ENCODE peak calls at places on chromosomes 13 and 19, in ten cellular contexts. Y is EH; P is Jurkat, Clone E6-1; Z is KG1; S is thoracic aorta; Q is HTR-8/SVneo; K is stimulated activated CD4-positive, alpha-beta T cell treated with anti-CD3 and anti-CD28 coated beads, Interleukin-2, amount 100 ng/mL, for 48 hours; I is RPMI8226; A is B cell; G is NB4. L is an unnamed sample.

GRCh38 chr19:33690461-33691427 is 69.0 kb downstream of the CHST8 start:
- DNase-seq in Y (no peak), P (no peak), Z (no peak), S (no peak), Q (no peak), K (no peak), I (no peak), A (no peak), G (no peak), L (peak; percentile 43)

GRCh38 chr13:73273737-73274136 is 214.9 kb downstream of the KLF5 start:
- DNase-seq in Y (peak; percentile 93), P (no peak), Z (no peak), S (no peak), Q (peak; percentile 30), K (no peak), I (no peak), A (no peak), G (no peak), L (no peak)

GRCh38 chr19:3062165-3063105 is at the start of gene TLE5:
- DNase-seq in Y (peak; percentile 62), P (peak; percentile 21), Z (no peak), S (no peak), Q (peak; percentile 31), K (peak; percentile 65), I (peak; percentile 82), A (peak; percentile 76), G (peak; percentile 54), L (peak; percentile 64)

GRCh38 chr19:35037716-35038622 is 3.6 kb upstream of the HPN start:
- DNase-seq in Y (peak; percentile 55), P (no peak), Z (no peak), S (no peak), Q (no peak), K (no peak), I (no peak), A (no peak), G (no peak), L (no peak)

GRCh38 chr13:113489171-113489548 is 1.4 kb downstream of the DCUN1D2 start:
- DNase-seq in Y (no peak), P (no peak), Z (no peak), S (no peak), Q (no peak), K (no peak), I (no peak), A (no peak), G (no peak), L (peak; percentile 63)

GRCh38 chr13:43905435-43906031 is 25.8 kb downstream of the LACC1 start:
- DNase-seq in Y (peak; percentile 72), P (peak; percentile 60), Z (peak; percentile 60), S (no peak), Q (peak; percentile 28), K (peak; percentile 2), I (peak; percentile 62), A (peak; percentile 53), G (peak; percentile 68), L (no peak)

GRCh38 chr19:7507884-7508283 is 8.0 kb upstream of the ZNF358 start:
- DNase-seq in Y (peak; percentile 93), P (no peak), Z (no peak), S (peak; percentile 69), Q (peak; percentile 95), K (no peak), I (peak; percentile 66), A (no peak), G (peak; percentile 69), L (peak; percentile 72)

GRCh38 chr13:111120913-111121312 is 5.8 kb downstream of the ARHGEF7 start:
- DNase-seq in Y (no peak), P (no peak), Z (no peak), S (no peak), Q (no peak), K (no peak), I (no peak), A (no peak), G (no peak), L (no peak)

GRCh38 chr19:10720607-10721125 is 2.8 kb downstream of the DNM2 start:
- DNase-seq in Y (no peak), P (no peak), Z (no peak), S (no peak), Q (no peak), K (no peak), I (no peak), A (no peak), G (no peak), L (no peak)

GRCh38 chr13:29448124-29448685 is 147.3 kb downstream of the SLC7A1 start:
- DNase-seq in Y (no peak), P (no peak), Z (no peak), S (no peak), Q (no peak), K (no peak), I (no peak), A (no peak), G (peak; percentile 29), L (no peak)

GRCh38 chr19:18967358-18968146 is 26.5 kb upstream of the HOMER3 start:
- DNase-seq in Y (peak; percentile 34), P (no peak), Z (peak; percentile 67), S (peak; percentile 7), Q (no peak), K (no peak), I (peak; percentile 43), A (no peak), G (peak; percentile 87), L (no peak)

GRCh38 chr13:96089749-96090239 is at the start of gene HS6ST3:
- DNase-seq in Y (peak; percentile 9), P (no peak), Z (no peak), S (no peak), Q (no peak), K (no peak), I (peak; percentile 47), A (no peak), G (peak; percentile 4), L (peak; percentile 73)

GRCh38 chr13:48579167-48579918 is 46.5 kb upstream of the RCBTB2 start:
- DNase-seq in Y (no peak), P (no peak), Z (peak; percentile 83), S (no peak), Q (no peak), K (no peak), I (peak; percentile 90), A (peak; percentile 62), G (peak; percentile 91), L (no peak)

GRCh38 chr13:84745051-84745551 is 862.8 kb upstream of the SLITRK1 start:
- DNase-seq in Y (no peak), P (no peak), Z (no peak), S (no peak), Q (no peak), K (no peak), I (no peak), A (no peak), G (no peak), L (no peak)

GRCh38 chr13:71513414-71514063 is 353.5 kb downstream of the DACH1 start:
- DNase-seq in Y (no peak), P (no peak), Z (no peak), S (no peak), Q (no peak), K (no peak), I (no peak), A (no peak), G (no peak), L (no peak)

GRCh38 chr19:2014731-2015610 is 543 bp downstream of the BTBD2 start:
- DNase-seq in Y (peak; percentile 20), P (no peak), Z (no peak), S (no peak), Q (peak; percentile 37), K (peak; percentile 27), I (peak; percentile 52), A (no peak), G (peak; percentile 44), L (peak; percentile 64)

GRCh38 chr13:72403396-72404010 is 323.9 kb downstream of the MZT1 start:
- DNase-seq in Y (peak; percentile 9), P (no peak), Z (no peak), S (no peak), Q (no peak), K (no peak), I (no peak), A (no peak), G (no peak), L (no peak)

GRCh38 chr19:16024266-16025107 is 51.8 kb upstream of the TPM4 start:
- DNase-seq in Y (no peak), P (no peak), Z (no peak), S (no peak), Q (no peak), K (no peak), I (no peak), A (no peak), G (no peak), L (peak; percentile 38)

GRCh38 chr19:11252665-11253355 is 9.5 kb downstream of the DOCK6 start:
- DNase-seq in Y (no peak), P (no peak), Z (no peak), S (no peak), Q (no peak), K (no peak), I (no peak), A (no peak), G (no peak), L (no peak)

GRCh38 chr19:3725640-3726310 is 17.6 kb downstream of the TJP3 start:
- DNase-seq in Y (peak; percentile 33), P (no peak), Z (no peak), S (no peak), Q (no peak), K (no peak), I (peak; percentile 94), A (no peak), G (no peak), L (peak; percentile 61)

GRCh38 chr19:47544075-47544474 is 28.9 kb downstream of the ZNF541 start:
- DNase-seq in Y (no peak), P (no peak), Z (no peak), S (no peak), Q (no peak), K (no peak), I (no peak), A (no peak), G (no peak), L (no peak)

GRCh38 chr19:47704024-47704423 is 9.2 kb upstream of the EHD2 start:
- DNase-seq in Y (peak; percentile 49), P (no peak), Z (no peak), S (no peak), Q (no peak), K (no peak), I (no peak), A (no peak), G (no peak), L (no peak)

GRCh38 chr19:4112367-4112766 is 11.6 kb downstream of the MAP2K2 start:
- DNase-seq in Y (no peak), P (no peak), Z (no peak), S (no peak), Q (no peak), K (no peak), I (no peak), A (no peak), G (no peak), L (no peak)

GRCh38 chr13:51539887-51540286 is 44.4 kb upstream of the WDFY2 start:
- DNase-seq in Y (peak; percentile 53), P (no peak), Z (no peak), S (no peak), Q (no peak), K (no peak), I (no peak), A (no peak), G (peak; percentile 47), L (no peak)

GRCh38 chr13:37602743-37603381 is 4.3 kb upstream of the POSTN start:
- DNase-seq in Y (peak; percentile 56), P (no peak), Z (no peak), S (no peak), Q (no peak), K (no peak), I (no peak), A (no peak), G (peak; percentile 8), L (no peak)